ENCODE peak calls at places on chromosomes 7 and 10, in six cellular contexts. P, Q, U, N, Y and J are unnamed samples.

GRCh38 chr7:48786951-48787350 is 137.4 kb upstream of the CDC14C start:
- DNase-seq in Y (no peak), P (no peak), N (no peak), U (no peak), Q (no peak), J (no peak)

GRCh38 chr7:95303501-95303900 is 20.8 kb downstream of the PON1 start:
- DNase-seq in Q (no peak), P (no peak), U (no peak), N (no peak), Y (no peak), J (no peak)

GRCh38 chr7:105656922-105657521 is 75.7 kb upstream of the EFCAB10 start:
- DNase-seq in P (no peak), N (no peak), U (peak), Q (peak), Y (no peak), J (peak)

GRCh38 chr7:123191132-123191531 is 8.6 kb downstream of the SLC13A1 start:
- DNase-seq in N (no peak), P (peak), U (no peak), Y (no peak), Q (no peak), J (no peak)

GRCh38 chr7:131961281-131961680 is 404.9 kb upstream of the PODXL start:
- DNase-seq in Q (no peak), P (no peak), N (no peak), Y (no peak), U (no peak), J (no peak)

GRCh38 chr10:99304027-99304856 is 24.9 kb upstream of the CNNM1 start:
- DNase-seq in P (peak), Q (no peak), Y (no peak), N (no peak), U (no peak), J (no peak)

GRCh38 chr7:47478017-47478344 is 103.9 kb downstream of the TNS3 start:
- DNase-seq in Y (no peak), Q (no peak), P (no peak), N (no peak), U (no peak), J (no peak)

GRCh38 chr7:12610899-12611298 is 40.4 kb downstream of the SCIN start:
- DNase-seq in P (no peak), U (no peak), N (no peak), Y (no peak), Q (no peak), J (no peak)

GRCh38 chr10:43284341-43284910 is 17.6 kb upstream of the RASGEF1A start:
- DNase-seq in Q (no peak), U (peak), N (no peak), P (no peak), Y (no peak), J (no peak)

GRCh38 chr10:9869185-9869584 is 1148.5 kb upstream of the CELF2 start:
- DNase-seq in Q (no peak), P (no peak), Y (no peak), U (no peak), N (no peak), J (no peak)

GRCh38 chr7:139777948-139778841 is at the start of gene HIPK2:
- DNase-seq in Y (no peak), U (peak), Q (peak), P (peak), N (no peak), J (peak)

GRCh38 chr7:129471402-129471827 is 30.9 kb upstream of the SMKR1 start:
- DNase-seq in N (no peak), U (no peak), P (no peak), Y (no peak), Q (no peak), J (no peak)

GRCh38 chr7:114832906-114833595 is 88.8 kb upstream of the MDFIC start:
- DNase-seq in Q (no peak), U (no peak), P (no peak), N (peak), Y (no peak), J (no peak)

GRCh38 chr7:55144955-55145342 is 126.1 kb downstream of the EGFR start:
- DNase-seq in Q (no peak), U (no peak), P (no peak), N (no peak), Y (no peak), J (no peak)

GRCh38 chr7:134865001-134865845 is 85.8 kb downstream of the CALD1 start:
- DNase-seq in P (no peak), U (no peak), Q (no peak), N (peak), Y (no peak), J (no peak)

GRCh38 chr10:84704101-84704500 is 375.7 kb downstream of the CCSER2 start:
- DNase-seq in P (no peak), Y (no peak), U (no peak), Q (no peak), N (no peak), J (no peak)
- TF ChIP-seq TAF1 in P (no peak), Y (no peak), U (no peak), Q (no peak), N (no peak), J (no peak)

GRCh38 chr10:79904671-79905321 is 44.1 kb downstream of the SFTPD start:
- DNase-seq in P (no peak), Y (peak), N (no peak), Q (no peak), U (peak), J (no peak)
- TF ChIP-seq POLR2A in P (no peak), Y (peak), N (no peak), Q (no peak), U (no peak), J (no peak)

DNA sequence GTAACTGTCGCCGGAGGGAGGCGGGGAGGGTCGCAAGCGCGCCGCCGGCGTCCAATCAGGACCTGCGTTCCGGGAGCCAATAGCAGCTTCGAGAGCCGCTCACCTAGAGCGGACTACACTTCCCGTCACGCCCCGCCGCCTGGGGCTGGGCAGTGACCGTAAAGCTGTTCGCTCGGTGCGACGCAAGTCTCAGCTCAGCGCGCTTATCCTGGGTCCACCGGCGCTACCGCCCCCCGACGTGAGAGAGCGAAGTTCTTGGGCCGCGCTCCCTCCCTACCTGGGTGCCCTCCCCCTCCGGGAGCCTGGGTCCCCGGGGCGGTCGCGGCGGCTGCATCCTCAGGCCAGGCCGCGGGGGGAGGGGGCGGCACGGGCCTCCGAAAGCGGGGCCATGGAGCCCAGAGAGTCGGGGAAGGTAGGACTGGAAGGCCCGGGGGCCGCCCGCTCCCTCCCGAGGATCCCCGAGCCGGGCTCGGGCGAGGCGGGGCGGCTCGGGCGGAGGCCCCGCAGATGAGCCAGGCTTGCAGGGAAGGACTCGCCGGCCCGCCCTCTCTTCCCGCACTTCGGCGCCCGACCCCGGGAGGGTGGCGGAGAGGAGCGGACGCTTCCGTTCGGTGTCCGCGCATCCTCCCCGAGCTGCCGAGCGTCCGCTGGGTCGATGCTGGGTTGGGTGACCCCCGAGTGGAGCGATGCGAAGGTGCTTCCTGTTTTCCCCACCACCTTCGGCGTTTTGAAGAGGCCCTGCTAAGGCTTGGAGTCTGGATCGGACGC is at the start of gene ZNF862:
- DNase-seq in Y (peak), N (peak), Q (peak), P (peak), U (peak), J (peak)
- TF ChIP-seq POLR2AphosphoS5 in Y (peak), N (peak), Q (peak), P (peak), U (peak), J (peak)

GRCh38 chr10:17144757-17145156 is 15.1 kb upstream of the CUBN start:
- DNase-seq in P (no peak), Y (no peak), U (no peak), N (peak), Q (no peak), J (no peak)
- TF ChIP-seq TAF1 in P (no peak), Y (no peak), U (no peak), N (no peak), Q (no peak), J (no peak)

GRCh38 chr7:148699024-148699771 is 495 bp downstream of the CUL1 start:
- DNase-seq in Y (no peak), Q (peak), N (no peak), P (peak), U (peak), J (peak)
- TF ChIP-seq POLR2A in Y (peak), Q (peak), N (peak), P (peak), U (peak), J (peak)